ENCODE peak calls at places on chromosomes 13 and 19, in nine cellular contexts. G, A, B, S, Z, K, J, I and T are unnamed samples.

GRCh38 chr19:33557720-33558119 is 36.1 kb upstream of the PEPD start:
- DNase-seq in G (no peak), A (no peak), B (no peak), S (no peak), Z (no peak), K (no peak), J (no peak), I (no peak), T (no peak)

GRCh38 chr19:46748325-46749109 is 2.3 kb upstream of the STRN4 start:
- DNase-seq in G (peak), A (no peak), B (peak), S (peak), Z (peak), K (peak), J (peak), I (peak), T (peak)

GRCh38 chr19:17855333-17856152 is 4.2 kb upstream of the RPL18A start:
- DNase-seq in G (peak), A (peak), B (peak), S (peak), Z (peak), K (peak), J (peak), I (peak), T (peak)

GRCh38 chr19:23470873-23471555 is 75.7 kb upstream of the ZNF91 start:
- DNase-seq in G (no peak), A (no peak), B (no peak), S (no peak), Z (no peak), K (no peak), J (no peak), I (no peak), T (no peak)

GRCh38 chr19:55340784-55341147 is 1.1 kb downstream of the KMT5C start:
- DNase-seq in G (no peak), A (no peak), B (no peak), S (no peak), Z (peak), K (no peak), J (no peak), I (no peak), T (no peak)

GRCh38 chr19:39602224-39602623 is at the start of gene LGALS13:
- DNase-seq in G (no peak), A (no peak), B (no peak), S (no peak), Z (no peak), K (no peak), J (no peak), I (no peak), T (no peak)

GRCh38 chr13:40479196-40479845 is 187.1 kb downstream of the FOXO1 start:
- DNase-seq in G (no peak), A (no peak), B (no peak), S (no peak), Z (no peak), K (no peak), J (no peak), I (no peak), T (no peak)

GRCh38 chr13:104327217-104327616 is 1261.0 kb upstream of the SLC10A2 start:
- DNase-seq in G (no peak), A (no peak), B (no peak), S (no peak), Z (no peak), K (no peak), J (no peak), I (no peak), T (peak)

GRCh38 chr13:66477816-66478215 is 752.3 kb downstream of the PCDH9 start:
- DNase-seq in G (no peak), A (no peak), B (no peak), S (no peak), Z (no peak), K (no peak), J (no peak), I (no peak), T (no peak)

GRCh38 chr19:10430505-10431253 is 10.3 kb downstream of the PDE4A start:
- DNase-seq in G (no peak), A (no peak), B (no peak), S (no peak), Z (peak), K (no peak), J (no peak), I (no peak), T (peak)

GRCh38 chr13:52371736-52372247 is 34.2 kb downstream of the THSD1 start:
- DNase-seq in G (no peak), A (no peak), B (no peak), S (peak), Z (peak), K (no peak), J (no peak), I (no peak), T (peak)

GRCh38 chr13:48838193-48839000 is 137.3 kb upstream of the FNDC3A start:
- DNase-seq in G (no peak), A (no peak), B (no peak), S (peak), Z (no peak), K (no peak), J (no peak), I (no peak), T (peak)

GRCh38 chr19:4673726-4674125 is 3.6 kb upstream of the MYDGF start:
- DNase-seq in G (no peak), A (no peak), B (no peak), S (no peak), Z (no peak), K (no peak), J (no peak), I (no peak), T (no peak)

GRCh38 chr13:44045179-44045562 is 165.5 kb downstream of the LACC1 start:
- DNase-seq in G (no peak), A (peak), B (no peak), S (no peak), Z (peak), K (no peak), J (no peak), I (no peak), T (no peak)

GRCh38 chr19:17020823-17021222 is 5.8 kb downstream of the CPAMD8 start:
- DNase-seq in G (no peak), A (no peak), B (no peak), S (peak), Z (no peak), K (no peak), J (no peak), I (no peak), T (no peak)

GRCh38 chr19:3324405-3324856 is 42.0 kb upstream of the NFIC start:
- DNase-seq in G (peak), A (no peak), B (peak), S (no peak), Z (peak), K (no peak), J (peak), I (peak), T (peak)

GRCh38 chr13:23715092-23715761 is 145.0 kb downstream of the TNFRSF19 start:
- DNase-seq in G (no peak), A (no peak), B (no peak), S (no peak), Z (no peak), K (no peak), J (no peak), I (no peak), T (no peak)

GRCh38 chr13:73835138-73835721 is 299.0 kb downstream of the KLF12 start:
- DNase-seq in G (no peak), A (peak), B (no peak), S (peak), Z (peak), K (peak), J (no peak), I (no peak), T (peak)

GRCh38 chr19:29812080-29812880 is 489 bp downstream of the CCNE1 start:
- DNase-seq in G (peak), A (no peak), B (peak), S (no peak), Z (peak), K (no peak), J (no peak), I (peak), T (no peak)

GRCh38 chr19:34556500-34556899 is 74.9 kb downstream of the WTIP start:
- DNase-seq in G (no peak), A (peak), B (no peak), S (peak), Z (peak), K (peak), J (no peak), I (no peak), T (peak)

GRCh38 chr13:83167203-83167602 is 715.1 kb downstream of the SLITRK1 start:
- DNase-seq in G (no peak), A (no peak), B (no peak), S (no peak), Z (no peak), K (no peak), J (no peak), I (no peak), T (no peak)

GRCh38 chr19:14949876-14950275 is 8.6 kb downstream of the OR7C2 start:
- DNase-seq in G (no peak), A (no peak), B (no peak), S (no peak), Z (no peak), K (no peak), J (no peak), I (no peak), T (no peak)